ENCODE peak calls at places on chromosomes 1 and 21, in eight cellular contexts. One of them, this sample, is unnamed. For H3K27me3, the result is how much of the 10 kb centered on the place peaks cover.

GRCh38 chr1:226738995-226739695 is at the start of gene ITPKB:
- DNase-seq in upper lobe of right lung: peak
- DNase-seq in AG04450: peak
- DNase-seq in Panc1: no peak
- DNase-seq in ovary: peak
- DNase-seq in hepatocyte: peak
- DNase-seq in tibial artery: peak
- DNase-seq in lower lobe of right lung: peak
- DNase-seq in this sample: peak

GRCh38 chr1:235009561-235010306 is 118.9 kb downstream of the TOMM20 start:
- DNase-seq in upper lobe of right lung: no peak
- DNase-seq in AG04450: no peak
- DNase-seq in Panc1: no peak
- DNase-seq in ovary: no peak
- DNase-seq in hepatocyte: no peak
- DNase-seq in tibial artery: no peak
- DNase-seq in lower lobe of right lung: no peak
- DNase-seq in this sample: no peak

GRCh38 chr21:46286668-46286982 is 483 bp downstream of the YBEY start:
- DNase-seq in upper lobe of right lung: no peak
- DNase-seq in AG04450: no peak
- DNase-seq in Panc1: no peak
- DNase-seq in ovary: no peak
- DNase-seq in hepatocyte: no peak
- DNase-seq in tibial artery: no peak
- DNase-seq in lower lobe of right lung: no peak
- DNase-seq in this sample: no peak

GRCh38 chr1:18239671-18240070 is 132.1 kb downstream of the IGSF21 start:
- DNase-seq in upper lobe of right lung: no peak
- DNase-seq in AG04450: no peak
- DNase-seq in Panc1: no peak
- DNase-seq in ovary: no peak
- DNase-seq in hepatocyte: no peak
- DNase-seq in tibial artery: no peak
- DNase-seq in lower lobe of right lung: no peak
- DNase-seq in this sample: no peak

GRCh38 chr1:22895357-22895756 is 77.3 kb downstream of the LACTBL1 start:
- DNase-seq in upper lobe of right lung: no peak
- DNase-seq in AG04450: no peak
- DNase-seq in Panc1: no peak
- DNase-seq in ovary: no peak
- DNase-seq in hepatocyte: no peak
- DNase-seq in tibial artery: no peak
- DNase-seq in lower lobe of right lung: no peak
- DNase-seq in this sample: no peak

GRCh38 chr1:20616468-20617156 is 16.6 kb upstream of the PINK1 start:
- DNase-seq in upper lobe of right lung: no peak
- DNase-seq in AG04450: no peak
- DNase-seq in Panc1: no peak
- DNase-seq in ovary: no peak
- DNase-seq in hepatocyte: no peak
- DNase-seq in tibial artery: no peak
- DNase-seq in lower lobe of right lung: no peak
- DNase-seq in this sample: no peak

GRCh38 chr1:234963180-234963903 is 165.3 kb downstream of the TOMM20 start:
- DNase-seq in upper lobe of right lung: peak
- DNase-seq in AG04450: peak
- DNase-seq in Panc1: no peak
- DNase-seq in ovary: no peak
- DNase-seq in hepatocyte: peak
- DNase-seq in tibial artery: peak
- DNase-seq in lower lobe of right lung: peak
- DNase-seq in this sample: peak

GRCh38 chr21:37082375-37082774 is 9.3 kb downstream of the TTC3 start:
- DNase-seq in upper lobe of right lung: no peak
- DNase-seq in AG04450: no peak
- DNase-seq in Panc1: no peak
- DNase-seq in ovary: no peak
- DNase-seq in hepatocyte: no peak
- DNase-seq in tibial artery: no peak
- DNase-seq in lower lobe of right lung: no peak
- DNase-seq in this sample: no peak

GRCh38 chr1:237429252-237429651 is 387.3 kb downstream of the RYR2 start:
- DNase-seq in upper lobe of right lung: no peak
- DNase-seq in AG04450: no peak
- DNase-seq in Panc1: no peak
- DNase-seq in ovary: no peak
- DNase-seq in hepatocyte: no peak
- DNase-seq in tibial artery: no peak
- DNase-seq in lower lobe of right lung: no peak
- DNase-seq in this sample: no peak

GRCh38 chr1:6785721-6786505 is 659 bp downstream of the CAMTA1 start:
- DNase-seq in upper lobe of right lung: peak
- DNase-seq in AG04450: no peak
- DNase-seq in Panc1: no peak
- DNase-seq in ovary: peak
- DNase-seq in hepatocyte: peak
- DNase-seq in tibial artery: peak
- DNase-seq in lower lobe of right lung: peak
- DNase-seq in this sample: peak

GRCh38 chr1:212562771-212563170 is 45.8 kb upstream of the ATF3 start:
- DNase-seq in upper lobe of right lung: no peak
- DNase-seq in AG04450: no peak
- DNase-seq in Panc1: no peak
- DNase-seq in ovary: no peak
- DNase-seq in hepatocyte: no peak
- DNase-seq in tibial artery: no peak
- DNase-seq in lower lobe of right lung: no peak
- DNase-seq in this sample: no peak

GRCh38 chr1:83996621-83997020 is 2.3 kb downstream of the TTLL7 start:
- DNase-seq in upper lobe of right lung: no peak
- DNase-seq in AG04450: peak
- DNase-seq in Panc1: no peak
- DNase-seq in ovary: no peak
- DNase-seq in hepatocyte: no peak
- DNase-seq in tibial artery: no peak
- DNase-seq in lower lobe of right lung: no peak
- DNase-seq in this sample: no peak

GRCh38 chr1:24286246-24287010 is 32.7 kb upstream of the GRHL3 start:
- DNase-seq in upper lobe of right lung: no peak
- DNase-seq in AG04450: no peak
- DNase-seq in Panc1: no peak
- DNase-seq in ovary: no peak
- DNase-seq in hepatocyte: no peak
- DNase-seq in tibial artery: no peak
- DNase-seq in lower lobe of right lung: no peak
- DNase-seq in this sample: no peak

GRCh38 chr1:240823357-240823756 is 211.4 kb upstream of the GREM2 start:
- DNase-seq in upper lobe of right lung: no peak
- DNase-seq in AG04450: no peak
- DNase-seq in Panc1: no peak
- DNase-seq in ovary: no peak
- DNase-seq in hepatocyte: no peak
- DNase-seq in tibial artery: no peak
- DNase-seq in lower lobe of right lung: no peak
- DNase-seq in this sample: peak

GRCh38 chr1:52002038-52002917 is 11.8 kb upstream of the RAB3B start:
- DNase-seq in upper lobe of right lung: no peak
- DNase-seq in AG04450: peak
- DNase-seq in Panc1: peak
- DNase-seq in ovary: peak
- DNase-seq in hepatocyte: peak
- DNase-seq in tibial artery: peak
- DNase-seq in lower lobe of right lung: no peak
- DNase-seq in this sample: no peak

GRCh38 chr21:37055271-37055855 is 17.5 kb downstream of the PIGP start:
- DNase-seq in upper lobe of right lung: no peak
- DNase-seq in AG04450: no peak
- DNase-seq in Panc1: no peak
- DNase-seq in ovary: no peak
- DNase-seq in hepatocyte: no peak
- DNase-seq in tibial artery: no peak
- DNase-seq in lower lobe of right lung: no peak
- DNase-seq in this sample: no peak

DNA sequence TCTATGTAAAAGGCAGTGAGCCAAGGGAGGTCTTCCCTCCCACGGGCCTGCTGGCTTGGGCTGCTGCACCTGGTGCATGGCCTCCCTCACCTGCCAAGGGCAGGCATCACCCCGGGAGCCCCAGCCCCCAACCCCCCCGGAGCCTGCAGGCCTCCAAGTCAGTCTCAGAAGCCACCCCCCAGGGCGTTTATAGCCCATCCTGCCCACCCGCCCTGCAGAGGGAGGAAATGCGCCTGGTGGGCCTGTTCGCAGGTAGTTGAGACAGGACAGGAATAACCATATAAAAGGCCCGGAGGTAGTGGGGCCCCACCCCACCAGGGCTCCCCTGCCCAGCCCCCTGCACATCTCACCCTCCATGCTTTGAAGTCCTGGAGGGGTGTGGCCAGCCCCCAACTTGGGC is 18.2 kb upstream of the ARF1 start:
- DNase-seq in upper lobe of right lung: peak
- DNase-seq in AG04450: no peak
- DNase-seq in Panc1: no peak
- DNase-seq in ovary: no peak
- DNase-seq in hepatocyte: no peak
- DNase-seq in tibial artery: no peak
- DNase-seq in lower lobe of right lung: no peak
- DNase-seq in this sample: no peak
- H3K27me3 ChIP-seq in upper lobe of right lung: half or more
- H3K27me3 ChIP-seq in AG04450: under half
- H3K27me3 ChIP-seq in Panc1: under half
- H3K27me3 ChIP-seq in ovary: under half
- H3K27me3 ChIP-seq in hepatocyte: under half
- H3K27me3 ChIP-seq in tibial artery: half or more
- H3K27me3 ChIP-seq in lower lobe of right lung: half or more
- H3K27me3 ChIP-seq in this sample: under half

GRCh38 chr1:98049370-98050115 is 128.7 kb upstream of the DPYD start:
- DNase-seq in upper lobe of right lung: peak
- DNase-seq in AG04450: no peak
- DNase-seq in Panc1: no peak
- DNase-seq in ovary: no peak
- DNase-seq in hepatocyte: no peak
- DNase-seq in tibial artery: no peak
- DNase-seq in lower lobe of right lung: peak
- DNase-seq in this sample: no peak

GRCh38 chr1:98045211-98046030 is 124.6 kb upstream of the DPYD start:
- DNase-seq in upper lobe of right lung: no peak
- DNase-seq in AG04450: no peak
- DNase-seq in Panc1: no peak
- DNase-seq in ovary: no peak
- DNase-seq in hepatocyte: no peak
- DNase-seq in tibial artery: no peak
- DNase-seq in lower lobe of right lung: no peak
- DNase-seq in this sample: no peak

GRCh38 chr1:98051065-98051675 is 130.3 kb upstream of the DPYD start:
- DNase-seq in upper lobe of right lung: no peak
- DNase-seq in AG04450: no peak
- DNase-seq in Panc1: peak
- DNase-seq in ovary: no peak
- DNase-seq in hepatocyte: peak
- DNase-seq in tibial artery: peak
- DNase-seq in lower lobe of right lung: peak
- DNase-seq in this sample: peak

GRCh38 chr1:98046031-98046641 is 125.3 kb upstream of the DPYD start:
- DNase-seq in upper lobe of right lung: no peak
- DNase-seq in AG04450: no peak
- DNase-seq in Panc1: no peak
- DNase-seq in ovary: no peak
- DNase-seq in hepatocyte: peak
- DNase-seq in tibial artery: no peak
- DNase-seq in lower lobe of right lung: peak
- DNase-seq in this sample: no peak

GRCh38 chr1:98048234-98048633 is 127.4 kb upstream of the DPYD start:
- DNase-seq in upper lobe of right lung: peak
- DNase-seq in AG04450: peak
- DNase-seq in Panc1: no peak
- DNase-seq in ovary: peak
- DNase-seq in hepatocyte: peak
- DNase-seq in tibial artery: peak
- DNase-seq in lower lobe of right lung: peak
- DNase-seq in this sample: peak
- H3K27me3 ChIP-seq in upper lobe of right lung: half or more
- H3K27me3 ChIP-seq in AG04450: under half
- H3K27me3 ChIP-seq in Panc1: under half
- H3K27me3 ChIP-seq in ovary: under half
- H3K27me3 ChIP-seq in hepatocyte: half or more
- H3K27me3 ChIP-seq in tibial artery: half or more
- H3K27me3 ChIP-seq in lower lobe of right lung: half or more
- H3K27me3 ChIP-seq in this sample: half or more

DNA sequence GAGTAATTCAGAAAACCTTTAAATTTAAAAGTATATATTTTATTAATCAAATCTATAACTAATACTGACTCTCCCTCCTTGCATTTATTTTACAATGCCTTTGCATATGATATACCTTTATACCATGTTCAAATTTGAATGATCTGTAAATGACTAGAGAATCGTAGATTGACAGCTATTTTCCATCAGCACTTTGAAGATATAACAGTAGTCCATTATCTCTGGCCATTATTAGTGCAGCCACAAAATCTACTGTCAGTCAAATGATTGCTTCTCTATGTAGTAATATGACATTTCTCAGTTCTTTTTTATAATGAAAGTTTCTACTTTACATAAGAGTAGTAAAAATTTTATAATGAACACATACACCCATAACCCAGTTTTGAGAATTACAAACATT is 1054.8 kb upstream of the B3GALT2 start:
- DNase-seq in upper lobe of right lung: no peak
- DNase-seq in AG04450: no peak
- DNase-seq in Panc1: no peak
- DNase-seq in ovary: no peak
- DNase-seq in hepatocyte: no peak
- DNase-seq in tibial artery: no peak
- DNase-seq in lower lobe of right lung: no peak
- DNase-seq in this sample: no peak
- H3K27me3 ChIP-seq in upper lobe of right lung: under half
- H3K27me3 ChIP-seq in AG04450: under half
- H3K27me3 ChIP-seq in Panc1: under half
- H3K27me3 ChIP-seq in ovary: under half
- H3K27me3 ChIP-seq in hepatocyte: under half
- H3K27me3 ChIP-seq in tibial artery: under half
- H3K27me3 ChIP-seq in lower lobe of right lung: under half
- H3K27me3 ChIP-seq in this sample: under half

DNA sequence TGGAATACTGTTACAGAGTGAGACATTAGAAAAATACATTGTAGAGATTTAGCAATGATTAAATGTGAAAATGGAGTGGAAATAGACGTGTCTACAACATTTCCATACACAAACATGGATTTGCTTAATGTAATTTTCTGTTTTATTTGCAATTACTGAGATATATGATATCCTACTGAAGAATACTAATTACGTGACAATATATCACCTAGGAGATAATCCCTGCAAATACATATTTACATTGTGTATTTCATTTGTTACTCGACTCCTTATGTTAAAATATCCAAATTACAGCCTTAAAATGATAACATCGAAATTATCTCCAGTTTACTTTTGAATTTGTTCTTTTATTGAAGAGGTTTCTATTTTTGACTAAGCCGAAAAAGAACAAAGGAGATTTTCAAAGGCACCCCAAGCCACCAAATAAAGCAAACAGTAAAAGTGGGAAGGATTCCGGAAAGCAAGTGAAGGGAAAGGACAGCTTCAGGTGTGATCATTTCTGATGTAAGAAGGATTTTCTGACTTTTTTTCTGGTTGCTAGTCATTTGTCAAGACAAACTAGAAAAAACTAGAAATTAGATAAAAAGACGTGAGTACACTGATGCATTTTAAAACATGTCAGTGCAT is 7.9 kb downstream of the LHX4 start:
- DNase-seq in upper lobe of right lung: no peak
- DNase-seq in AG04450: no peak
- DNase-seq in Panc1: no peak
- DNase-seq in ovary: no peak
- DNase-seq in hepatocyte: no peak
- DNase-seq in tibial artery: no peak
- DNase-seq in lower lobe of right lung: no peak
- DNase-seq in this sample: no peak
- H3K27me3 ChIP-seq in upper lobe of right lung: half or more
- H3K27me3 ChIP-seq in AG04450: half or more
- H3K27me3 ChIP-seq in Panc1: under half
- H3K27me3 ChIP-seq in ovary: under half
- H3K27me3 ChIP-seq in hepatocyte: half or more
- H3K27me3 ChIP-seq in tibial artery: half or more
- H3K27me3 ChIP-seq in lower lobe of right lung: half or more
- H3K27me3 ChIP-seq in this sample: half or more

This sample was measured in left lung.